ENCODE peak calls at places on chromosome 14, in four cellular contexts. V, J, S and G are unnamed samples.
A peak's percentile ranks its signal among the peaks of the same experiment; 100 is the strongest.

GRCh38 chr14:81219821-81220487 is 805 bp downstream of the GTF2A1 start:
- DNase-seq in V (no peak), J (peak; percentile 55), S (no peak), G (no peak)

GRCh38 chr14:70955543-70956480 is 48.6 kb downstream of the PCNX1 start:
- DNase-seq in V (peak; percentile 18), J (no peak), S (no peak), G (no peak)

GRCh38 chr14:78445275-78445674 is 275.1 kb downstream of the NRXN3 start:
- DNase-seq in V (no peak), J (no peak), S (no peak), G (no peak)

GRCh38 chr14:76267322-76268012 is 108.5 kb upstream of the ESRRB start:
- DNase-seq in V (no peak), J (peak; percentile 3), S (no peak), G (peak; percentile 38)

GRCh38 chr14:78127233-78127632 is 42.9 kb upstream of the NRXN3 start:
- DNase-seq in V (no peak), J (no peak), S (no peak), G (no peak)

GRCh38 chr14:25150934-25151790 is 101.2 kb upstream of the STXBP6 start:
- DNase-seq in V (no peak), J (no peak), S (no peak), G (no peak)

GRCh38 chr14:92040431-92041040 is 677 bp upstream of the TRIP11 start:
- DNase-seq in V (no peak), J (no peak), S (no peak), G (no peak)

GRCh38 chr14:54722791-54723432 is 156.0 kb downstream of the SAMD4A start:
- DNase-seq in V (no peak), J (no peak), S (no peak), G (no peak)

GRCh38 chr14:43313719-43314118 is 1193.4 kb downstream of the FSCB start:
- DNase-seq in V (no peak), J (no peak), S (no peak), G (no peak)

GRCh38 chr14:90439874-90440442 is 43.1 kb downstream of the CALM1 start:
- DNase-seq in V (no peak), J (no peak), S (no peak), G (no peak)

GRCh38 chr14:50530794-50531193 is 1.6 kb downstream of the MAP4K5 start:
- DNase-seq in V (no peak), J (no peak), S (no peak), G (no peak)

GRCh38 chr14:51990488-51990887 is 1.1 kb downstream of the RTRAF start:
- DNase-seq in V (no peak), J (no peak), S (no peak), G (no peak)

GRCh38 chr14:89669209-89669608 is 252.2 kb upstream of the FOXN3 start:
- DNase-seq in V (no peak), J (no peak), S (no peak), G (no peak)

GRCh38 chr14:104144911-104145825 is 6.8 kb downstream of the KIF26A start:
- DNase-seq in V (no peak), J (no peak), S (peak; percentile 73), G (no peak)

GRCh38 chr14:45083622-45083978 is 316 bp upstream of the PRPF39 start:
- DNase-seq in V (no peak), J (no peak), S (no peak), G (no peak)

GRCh38 chr14:103702497-103703432 is 12.5 kb downstream of the XRCC3 start:
- DNase-seq in V (no peak), J (no peak), S (no peak), G (no peak)

GRCh38 chr14:89444044-89444443 is 27.0 kb upstream of the FOXN3 start:
- DNase-seq in V (no peak), J (no peak), S (no peak), G (no peak)

GRCh38 chr14:51627313-51627712 is 24.4 kb upstream of the FRMD6 start:
- DNase-seq in V (no peak), J (no peak), S (no peak), G (no peak)

GRCh38 chr14:59208224-59208814 is 19.9 kb downstream of the DAAM1 start:
- DNase-seq in V (no peak), J (no peak), S (no peak), G (no peak)